ENCODE peak calls at places on chromosomes 2 and 18, in eight cellular contexts. D is activated naive CD8-positive, alpha-beta T cell treated with anti-CD3 and anti-CD28 coated beads, Interleukin-2, amount 10 ng/mL, durations not matched to agents 7 days and 5 days; G is H9; U is activated T-cell treated with anti-CD3 and anti-CD28 coated beads, Interleukin-2, amount 50 U/mL, for 72 hours; T is ovary; X is activated naive CD4-positive, alpha-beta T cell; R is OCI-LY7; Y is T1000. F is an unnamed sample.

GRCh38 chr2:65172994-65173790 is 43.3 kb upstream of the RAB1A start:
- DNase-seq in D (no peak), G (no peak), U (no peak), T (no peak), X (no peak), R (no peak), Y (no peak), F (no peak)

GRCh38 chr2:189648846-189649529 is 12.3 kb upstream of the ASNSD1 start:
- DNase-seq in D (no peak), G (no peak), U (no peak), T (no peak), X (no peak), R (no peak), Y (no peak), F (no peak)

GRCh38 chr2:75513616-75514170 is 47.0 kb downstream of the EVA1A start:
- DNase-seq in D (no peak), G (no peak), U (no peak), T (no peak), X (no peak), R (no peak), Y (no peak), F (no peak)

GRCh38 chr2:219541611-219542180 is 1.9 kb downstream of the CHPF start:
- DNase-seq in D (peak), G (peak), U (peak), T (peak), X (peak), R (peak), Y (peak), F (no peak)

GRCh38 chr2:70991142-70991541 is 3.5 kb downstream of the TEX261 start:
- DNase-seq in D (no peak), G (no peak), U (no peak), T (no peak), X (no peak), R (no peak), Y (no peak), F (no peak)

GRCh38 chr18:35672897-35673296 is 91.4 kb downstream of the GALNT1 start:
- DNase-seq in D (no peak), G (no peak), U (no peak), T (no peak), X (no peak), R (no peak), Y (no peak), F (no peak)

GRCh38 chr2:134275058-134275862 is 21.4 kb downstream of the MGAT5 start:
- DNase-seq in D (no peak), G (no peak), U (no peak), T (no peak), X (no peak), R (peak), Y (no peak), F (no peak)

GRCh38 chr2:239954166-239955085 is 70.7 kb downstream of the NDUFA10 start:
- DNase-seq in D (no peak), G (no peak), U (no peak), T (peak), X (no peak), R (no peak), Y (no peak), F (no peak)

GRCh38 chr2:208315081-208315788 is 49.2 kb downstream of the PIKFYVE start:
- DNase-seq in D (no peak), G (no peak), U (no peak), T (no peak), X (no peak), R (no peak), Y (no peak), F (no peak)

F was measured in MG63.